ENCODE peak calls at places on chromosome 22, in five cellular contexts. H is brain microvascular endothelial cell, Y is WERI-Rb-1, P is spleen, U is A549. E is an unnamed sample.

GRCh38 chr22:19579880-19580279 is 55.7 kb upstream of the CLDN5 start:
- DNase-seq in H (no peak), P (no peak), Y (no peak), U (no peak), E (no peak)

GRCh38 chr22:30005213-30005857 is 74.9 kb upstream of the HORMAD2 start:
- DNase-seq in Y (peak), U (peak), P (no peak), H (peak), E (peak)

GRCh38 chr22:25564320-25564978 is at the start of gene GRK3:
- DNase-seq in Y (peak), H (peak), U (peak), P (peak), E (peak)

GRCh38 chr22:43859176-43859575 is 3.1 kb downstream of the SULT4A1 start:
- DNase-seq in H (no peak), U (no peak), P (peak), Y (no peak), E (no peak)

GRCh38 chr22:28016781-28017557 is 97.9 kb upstream of the PITPNB start:
- DNase-seq in Y (no peak), U (no peak), P (peak), H (no peak), E (no peak)

GRCh38 chr22:25485626-25486545 is 78.6 kb upstream of the GRK3 start:
- DNase-seq in H (no peak), P (no peak), Y (peak), U (no peak), E (no peak)

GRCh38 chr22:40723396-40723933 is 44.2 kb downstream of the MCHR1 start:
- DNase-seq in H (no peak), P (no peak), Y (no peak), U (no peak), E (no peak)

GRCh38 chr22:42528591-42529307 is 9.2 kb upstream of the RRP7A start:
- DNase-seq in H (no peak), Y (no peak), P (no peak), U (no peak), E (no peak)

GRCh38 chr22:25545117-25545516 is 19.4 kb upstream of the GRK3 start:
- DNase-seq in U (no peak), P (no peak), H (no peak), Y (no peak), E (no peak)

GRCh38 chr22:31646186-31647019 is 15.6 kb downstream of the PISD start:
- DNase-seq in U (peak), H (peak), P (no peak), Y (no peak), E (no peak)

GRCh38 chr22:46604306-46604690 is 15.9 kb upstream of the GRAMD4 start:
- DNase-seq in H (peak), Y (no peak), P (no peak), U (no peak), E (no peak)

GRCh38 chr22:29700949-29701927 is 18.6 kb upstream of the CABP7 start:
- DNase-seq in U (peak), P (no peak), H (no peak), Y (peak), E (no peak)

GRCh38 chr22:22519591-22519990 is 479 bp downstream of the ZNF280A start:
- DNase-seq in U (peak), Y (peak), H (no peak), P (no peak), E (no peak)

GRCh38 chr22:39979458-39979857 is 15.3 kb upstream of the FAM83F start:
- DNase-seq in Y (no peak), P (no peak), U (no peak), H (no peak), E (no peak)

GRCh38 chr22:19011075-19011474 is 75.0 kb upstream of the PRODH start:
- DNase-seq in P (no peak), Y (no peak), U (no peak), H (no peak), E (no peak)

GRCh38 chr22:30870451-30871345 is 97.9 kb downstream of the MORC2 start:
- DNase-seq in U (no peak), P (peak), H (no peak), Y (no peak), E (no peak)

GRCh38 chr22:17086750-17087149 is 1.9 kb downstream of the IL17RA start:
- DNase-seq in H (no peak), U (no peak), Y (no peak), P (peak), E (no peak)

GRCh38 chr22:45703758-45704157 is 32.1 kb downstream of the ATXN10 start:
- DNase-seq in Y (no peak), P (no peak), U (no peak), H (no peak), E (no peak)

GRCh38 chr22:45717787-45718186 is 46.2 kb downstream of the ATXN10 start:
- DNase-seq in P (no peak), H (no peak), U (peak), Y (no peak), E (no peak)

GRCh38 chr22:45280583-45280972 is 4.2 kb upstream of the UPK3A start:
- DNase-seq in Y (no peak), U (no peak), P (no peak), H (no peak), E (no peak)

GRCh38 chr22:24823787-24824186 is 17.8 kb downstream of the SGSM1 start:
- DNase-seq in H (no peak), P (no peak), Y (no peak), U (no peak), E (no peak)

DNA sequence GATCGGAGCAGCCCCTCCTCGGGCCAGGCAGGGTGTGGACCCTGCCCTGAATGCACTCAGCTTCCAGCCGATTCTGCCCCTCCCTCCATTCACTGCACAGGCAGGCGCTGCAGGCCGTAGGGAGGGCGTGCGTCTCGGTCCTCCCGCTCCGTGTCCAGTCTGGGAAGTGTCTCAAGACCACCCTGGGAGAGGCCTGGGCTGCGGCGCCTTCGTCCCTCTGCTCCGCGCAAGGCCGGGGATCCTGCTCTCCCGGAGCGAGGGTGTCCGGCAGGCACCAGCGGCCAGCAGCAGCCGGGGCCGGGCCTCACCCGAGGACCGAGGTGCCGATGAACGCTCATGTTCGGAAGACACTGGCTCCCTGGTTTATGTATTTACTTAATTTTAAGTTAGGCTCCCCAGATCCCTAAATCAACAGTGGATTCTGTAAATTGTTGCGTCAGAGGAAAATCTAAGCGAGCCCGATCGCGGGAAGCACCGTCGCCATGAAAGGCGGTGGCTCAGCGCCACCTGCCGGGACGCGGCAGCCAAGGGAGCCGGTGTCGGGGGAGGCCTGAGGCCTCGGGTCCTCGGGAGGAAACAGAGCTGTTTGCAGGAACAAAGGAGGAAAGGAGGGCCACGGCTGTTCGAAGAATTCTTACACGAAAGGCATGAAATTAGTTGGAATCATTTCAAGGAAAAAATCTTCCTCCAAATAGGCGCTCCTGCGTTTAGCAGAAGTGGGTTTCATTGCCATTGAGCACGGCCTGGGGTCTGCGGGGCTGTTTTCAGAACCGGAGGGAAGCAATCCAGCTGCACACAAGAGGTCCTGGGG is 195.3 kb downstream of the BRD1 start:
- DNase-seq in H (peak), U (peak), Y (peak), P (no peak), E (peak)
- TF ChIP-seq CTCF in H (peak), U (peak), Y (peak), P (peak), E (peak)

GRCh38 chr22:38230108-38230825 is 28.5 kb downstream of the MAFF start:
- DNase-seq in H (no peak), P (no peak), Y (peak), U (peak), E (no peak)
- TF ChIP-seq CTCF in H (peak), P (peak), Y (peak), U (no peak), E (peak)

GRCh38 chr22:38153821-38154562 is 27.6 kb downstream of the PLA2G6 start:
- DNase-seq in Y (peak), U (no peak), H (no peak), P (no peak), E (no peak)
- TF ChIP-seq CTCF in Y (peak), U (no peak), H (peak), P (no peak), E (no peak)

GRCh38 chr22:33167998-33168397 is 109.8 kb upstream of the SYN3 start:
- DNase-seq in Y (no peak), P (no peak), H (no peak), U (no peak), E (no peak)

GRCh38 chr22:33166206-33166605 is 108.0 kb upstream of the SYN3 start:
- DNase-seq in P (no peak), Y (no peak), H (no peak), U (no peak), E (no peak)

GRCh38 chr22:33162196-33162595 is 104.0 kb upstream of the SYN3 start:
- DNase-seq in Y (no peak), H (no peak), P (no peak), U (no peak), E (no peak)

GRCh38 chr22:33163815-33164214 is 105.6 kb upstream of the SYN3 start:
- DNase-seq in U (no peak), P (no peak), Y (no peak), H (no peak), E (no peak)
- TF ChIP-seq CTCF in U (no peak), P (no peak), Y (no peak), H (no peak), E (no peak)

E was measured in progenitor cell of endocrine pancreas.